ENCODE peak calls at places on chromosomes 16 and 17, in four cellular contexts. C, D, O and Q are unnamed samples.

GRCh38 chr16:29230671-29231091 is 175.8 kb downstream of the NPIPB11 start:
- DNase-seq in C (peak), D (no peak), O (peak), Q (peak)

GRCh38 chr17:68318103-68318991 is 27.1 kb downstream of the ARSG start:
- DNase-seq in C (no peak), D (peak), O (peak), Q (no peak)

GRCh38 chr16:78183886-78184553 is 84.6 kb downstream of the WWOX start:
- DNase-seq in C (no peak), D (no peak), O (no peak), Q (no peak)

GRCh38 chr16:69329369-69330285 is 761 bp downstream of the PDF start:
- DNase-seq in C (peak), D (no peak), O (no peak), Q (no peak)

GRCh38 chr17:27878776-27879562 is 14.2 kb downstream of the LYRM9 start:
- DNase-seq in C (no peak), D (no peak), O (peak), Q (no peak)

GRCh38 chr17:12709063-12709462 is 43.4 kb downstream of the MYOCD start:
- DNase-seq in C (no peak), D (peak), O (no peak), Q (no peak)

GRCh38 chr17:33521784-33522183 is 228.7 kb upstream of the ASIC2 start:
- DNase-seq in C (no peak), D (no peak), O (no peak), Q (no peak)

GRCh38 chr16:51573191-51573590 is 422.1 kb upstream of the SALL1 start:
- DNase-seq in C (no peak), D (no peak), O (no peak), Q (no peak)

GRCh38 chr17:4329838-4330237 is 36.6 kb downstream of the UBE2G1 start:
- DNase-seq in C (no peak), D (peak), O (peak), Q (no peak)

GRCh38 chr17:82399030-82399429 is 19.1 kb upstream of the HEXD start:
- DNase-seq in C (no peak), D (peak), O (peak), Q (no peak)

GRCh38 chr17:40399185-40399584 is 18.5 kb downstream of the TOP2A start:
- DNase-seq in C (no peak), D (peak), O (peak), Q (no peak)

DNA sequence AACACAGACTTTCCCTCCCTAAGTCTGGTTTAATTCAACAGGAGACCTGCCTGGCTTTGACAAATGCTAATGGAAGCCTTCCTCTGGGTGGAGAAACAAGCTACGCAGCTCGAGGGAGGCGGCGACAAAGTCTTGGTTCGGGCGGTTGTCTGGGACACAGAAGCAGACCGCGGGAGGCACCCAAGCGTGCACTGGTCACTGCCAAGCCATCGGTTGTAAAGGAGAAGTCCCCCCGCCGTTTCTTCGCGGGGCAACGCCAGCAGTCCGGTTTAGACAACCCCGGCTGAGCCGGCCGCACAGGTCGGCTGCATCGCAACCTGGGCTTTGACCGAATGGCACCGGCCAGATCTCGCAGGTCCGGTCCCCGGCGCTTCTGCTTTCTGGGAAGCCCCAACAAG is 586 bp downstream of the GLYR1 start:
- DNase-seq in C (peak), D (peak), O (peak), Q (no peak)
- TF ChIP-seq CTCF in C (no peak), D (no peak), O (no peak), Q (no peak)

GRCh38 chr17:14553847-14554246 is 253.0 kb downstream of the HS3ST3B1 start:
- DNase-seq in C (no peak), D (no peak), O (no peak), Q (no peak)
- TF ChIP-seq CTCF in C (no peak), D (no peak), O (no peak), Q (peak)

DNA sequence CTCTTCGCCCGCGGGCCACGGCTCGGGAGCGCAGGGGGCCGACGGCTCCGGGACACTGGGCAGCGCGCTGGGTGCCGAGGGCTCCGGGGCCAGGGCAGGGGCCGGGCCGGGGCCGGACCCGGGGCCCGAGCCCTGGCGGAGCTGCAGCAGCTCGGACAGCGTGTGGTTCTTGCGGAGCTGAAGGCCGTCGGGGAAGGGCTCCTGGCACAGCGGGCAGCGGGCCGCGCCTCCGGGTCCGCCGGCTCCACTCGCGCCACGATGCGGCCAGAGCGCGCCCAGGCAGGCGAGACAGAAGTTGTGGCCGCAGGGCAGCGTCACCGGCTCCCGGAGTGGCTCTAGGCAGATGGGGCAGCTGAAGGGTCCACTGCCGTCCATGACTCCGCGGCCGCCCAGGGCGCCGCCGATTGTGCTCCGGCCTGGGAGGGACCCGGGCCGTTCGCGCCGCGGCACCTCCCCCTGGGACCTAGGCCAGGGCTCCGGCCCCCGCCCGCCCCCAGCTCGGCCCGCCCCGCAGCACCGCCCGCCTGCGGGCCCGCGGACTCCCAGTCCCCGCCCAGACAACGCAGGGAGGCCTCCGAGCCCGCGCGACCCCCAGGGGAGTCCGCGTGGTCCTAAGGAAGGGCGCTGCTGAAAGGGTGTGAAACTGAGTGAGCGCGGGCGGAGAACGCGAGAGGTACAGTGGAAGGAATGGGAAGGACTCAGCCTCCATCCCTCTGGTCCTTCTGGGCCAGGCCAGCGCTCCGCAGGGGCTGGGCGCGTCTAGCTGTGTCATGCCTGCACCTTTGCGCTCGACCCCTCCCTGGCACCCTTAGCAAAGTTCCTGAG is at the start of gene TRIM47:
- DNase-seq in C (no peak), D (no peak), O (peak), Q (no peak)
- TF ChIP-seq CTCF in C (no peak), D (peak), O (peak), Q (peak)

GRCh38 chr16:5826332-5826731 is 728.7 kb upstream of the EEF2KMT start:
- DNase-seq in C (no peak), D (no peak), O (no peak), Q (no peak)
- TF ChIP-seq CTCF in C (no peak), D (no peak), O (no peak), Q (no peak)

GRCh38 chr16:89495121-89495520 is 4.8 kb upstream of the ANKRD11 start:
- DNase-seq in C (no peak), D (peak), O (peak), Q (no peak)
- TF ChIP-seq CTCF in C (no peak), D (no peak), O (no peak), Q (no peak)

GRCh38 chr16:67345401-67345800 is 18.8 kb downstream of the LRRC36 start:
- DNase-seq in C (no peak), D (no peak), O (no peak), Q (no peak)

GRCh38 chr16:67346328-67346727 is 19.7 kb downstream of the LRRC36 start:
- DNase-seq in C (no peak), D (no peak), O (no peak), Q (no peak)

GRCh38 chr16:67349172-67349571 is 22.6 kb downstream of the LRRC36 start:
- DNase-seq in C (no peak), D (peak), O (peak), Q (no peak)
- TF ChIP-seq CTCF in C (peak), D (peak), O (peak), Q (peak)

DNA sequence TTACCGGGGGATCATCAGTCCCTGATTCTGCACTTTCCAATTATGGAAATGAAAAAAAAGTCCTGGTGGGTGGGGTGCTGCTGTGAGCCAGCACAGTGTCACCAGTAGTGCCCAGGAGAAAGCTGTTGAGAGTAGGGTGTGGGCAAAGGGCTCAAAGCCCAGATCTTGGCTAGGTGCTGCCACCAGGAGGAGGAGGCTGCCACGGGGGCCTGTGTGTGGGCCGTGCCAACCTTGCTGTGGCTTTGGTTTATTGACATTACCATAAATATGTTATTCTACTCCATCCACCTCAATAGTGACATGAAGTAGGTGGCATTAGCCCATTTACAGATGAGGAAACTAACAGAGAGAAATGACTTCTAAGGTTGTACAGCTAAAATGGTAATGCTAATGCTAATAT is 6.7 kb upstream of the PRPSAP2 start:
- DNase-seq in C (no peak), D (no peak), O (no peak), Q (no peak)
- TF ChIP-seq CTCF in C (no peak), D (no peak), O (no peak), Q (no peak)

GRCh38 chr17:29560306-29560705 is 6.5 kb downstream of the ABHD15 start:
- DNase-seq in C (no peak), D (no peak), O (no peak), Q (no peak)
- TF ChIP-seq CTCF in C (no peak), D (no peak), O (no peak), Q (no peak)

DNA sequence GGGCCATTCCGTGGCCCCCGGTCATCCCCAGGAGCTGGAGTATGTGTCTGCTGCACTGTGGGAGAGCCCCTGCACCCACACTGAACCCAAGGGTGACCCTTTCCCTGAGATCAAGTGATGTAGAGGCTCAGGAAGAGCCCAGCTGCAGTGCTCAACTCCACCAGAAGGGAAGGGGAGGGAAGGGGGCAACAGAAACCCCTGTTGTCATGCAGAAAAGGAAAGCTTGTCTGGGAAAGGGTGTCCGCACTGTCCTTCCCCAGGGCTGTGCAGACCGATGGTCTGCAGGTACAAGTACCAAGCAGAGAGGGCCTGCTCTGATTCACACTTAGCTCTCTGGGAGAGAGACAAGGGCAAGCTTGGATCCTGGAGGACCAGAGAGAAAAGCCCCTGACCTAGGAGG is 45.7 kb upstream of the TOB1 start:
- DNase-seq in C (no peak), D (no peak), O (no peak), Q (no peak)
- TF ChIP-seq CTCF in C (no peak), D (peak), O (no peak), Q (no peak)